ENCODE peak calls at places on chromosomes 1 and 21, in six cellular contexts. K, S, T, M, R and Y are unnamed samples.
A peak's percentile ranks its signal among the peaks of the same experiment; 100 is the strongest.

GRCh38 chr21:29114765-29115164 is 15.7 kb upstream of the MAP3K7CL start:
- DNase-seq in K (no peak), S (peak; percentile 24), T (no peak), M (no peak), R (no peak), Y (no peak)

GRCh38 chr1:107572674-107573205 is 392.2 kb downstream of the VAV3 start:
- DNase-seq in K (no peak), S (no peak), T (no peak), M (no peak), R (no peak), Y (no peak)

GRCh38 chr21:44761011-44761729 is 40.5 kb downstream of the UBE2G2 start:
- DNase-seq in K (peak; percentile 37), S (peak; percentile 53), T (no peak), M (peak; percentile 68), R (no peak), Y (peak; percentile 63)

GRCh38 chr1:71785470-71785869 is 496.9 kb downstream of the NEGR1 start:
- DNase-seq in K (no peak), S (no peak), T (no peak), M (no peak), R (no peak), Y (no peak)

GRCh38 chr1:112513112-112513870 is 4.5 kb downstream of the WNT2B start:
- DNase-seq in K (no peak), S (no peak), T (no peak), M (no peak), R (no peak), Y (no peak)

GRCh38 chr1:223233410-223234163 is 90.5 kb upstream of the TLR5 start:
- DNase-seq in K (peak; percentile 39), S (no peak), T (no peak), M (peak; percentile 54), R (no peak), Y (no peak)

GRCh38 chr1:10696977-10697376 is 99.5 kb downstream of the CASZ1 start:
- DNase-seq in K (peak; percentile 43), S (no peak), T (no peak), M (no peak), R (no peak), Y (no peak)

GRCh38 chr21:44748621-44749020 is 37.2 kb upstream of the TSPEAR start:
- DNase-seq in K (no peak), S (no peak), T (no peak), M (no peak), R (no peak), Y (no peak)

GRCh38 chr1:197924516-197925123 is 7.4 kb downstream of the LHX9 start:
- DNase-seq in K (peak; percentile 40), S (peak; percentile 72), T (peak; percentile 55), M (no peak), R (no peak), Y (no peak)

GRCh38 chr1:21539933-21540332 is 30.7 kb downstream of the ALPL start:
- DNase-seq in K (peak; percentile 19), S (peak; percentile 63), T (no peak), M (no peak), R (no peak), Y (no peak)

GRCh38 chr1:119093721-119094120 is 46.7 kb downstream of the WARS2 start:
- DNase-seq in K (no peak), S (no peak), T (no peak), M (no peak), R (no peak), Y (no peak)

GRCh38 chr1:201140235-201140940 is 13.4 kb upstream of the ASCL5 start:
- DNase-seq in K (no peak), S (peak; percentile 33), T (no peak), M (no peak), R (no peak), Y (no peak)

GRCh38 chr1:52098139-52098871 is 42.2 kb downstream of the BTF3L4 start:
- DNase-seq in K (no peak), S (peak; percentile 87), T (no peak), M (no peak), R (no peak), Y (no peak)

GRCh38 chr1:51990478-51990965 is at the start of gene RAB3B:
- DNase-seq in K (peak; percentile 87), S (peak; percentile 93), T (no peak), M (peak; percentile 92), R (peak; percentile 52), Y (peak; percentile 92)

GRCh38 chr1:161835963-161836362 is 69.8 kb downstream of the ATF6 start:
- DNase-seq in K (no peak), S (no peak), T (no peak), M (no peak), R (no peak), Y (no peak)

GRCh38 chr1:227542153-227543120 is 20.9 kb upstream of the ZNF678 start:
- DNase-seq in K (peak; percentile 92), S (peak; percentile 90), T (peak; percentile 55), M (peak; percentile 94), R (peak; percentile 83), Y (peak; percentile 96)

GRCh38 chr1:1625824-1626206 is 6.2 kb upstream of the MMP23B start:
- DNase-seq in K (no peak), S (no peak), T (no peak), M (no peak), R (no peak), Y (no peak)

GRCh38 chr1:240539700-240540414 is 72.1 kb downstream of the GREM2 start:
- DNase-seq in K (no peak), S (no peak), T (no peak), M (no peak), R (no peak), Y (no peak)

GRCh38 chr1:38028105-38028591 is 15.6 kb downstream of the UTP11 start:
- DNase-seq in K (peak; percentile 89), S (no peak), T (no peak), M (no peak), R (no peak), Y (peak; percentile 87)

GRCh38 chr1:213982814-213983588 is 4.8 kb upstream of the PROX1 start:
- DNase-seq in K (no peak), S (peak; percentile 89), T (no peak), M (no peak), R (no peak), Y (no peak)

GRCh38 chr1:45493116-45493697 is 2.2 kb upstream of the TESK2 start:
- DNase-seq in K (peak; percentile 59), S (peak; percentile 66), T (peak; percentile 36), M (no peak), R (peak; percentile 34), Y (peak; percentile 78)

GRCh38 chr21:29230541-29231275 is 68.0 kb upstream of the BACH1 start:
- DNase-seq in K (no peak), S (no peak), T (no peak), M (no peak), R (no peak), Y (no peak)

GRCh38 chr1:68814067-68814466 is 317.2 kb upstream of the DEPDC1 start:
- DNase-seq in K (no peak), S (no peak), T (no peak), M (no peak), R (no peak), Y (no peak)

GRCh38 chr1:172125250-172125649 is 284.0 kb downstream of the DNM3 start:
- DNase-seq in K (no peak), S (no peak), T (no peak), M (no peak), R (no peak), Y (no peak)

GRCh38 chr1:3069491-3070303 is 694 bp downstream of the PRDM16 start:
- DNase-seq in K (peak; percentile 19), S (peak; percentile 88), T (peak; percentile 11), M (no peak), R (no peak), Y (no peak)

GRCh38 chr1:50109647-50110075 is 941 bp downstream of the ELAVL4 start:
- DNase-seq in K (no peak), S (no peak), T (no peak), M (no peak), R (no peak), Y (no peak)

GRCh38 chr1:59237905-59238304 is 59.0 kb upstream of the FGGY start:
- DNase-seq in K (no peak), S (no peak), T (no peak), M (no peak), R (no peak), Y (no peak)

GRCh38 chr1:76084685-76085084 is 10.1 kb downstream of the ST6GALNAC3 start:
- DNase-seq in K (no peak), S (no peak), T (no peak), M (no peak), R (no peak), Y (no peak)

GRCh38 chr1:98277111-98277510 is 356.3 kb upstream of the DPYD start:
- DNase-seq in K (no peak), S (no peak), T (no peak), M (no peak), R (no peak), Y (no peak)

GRCh38 chr1:98251497-98251896 is 330.7 kb upstream of the DPYD start:
- DNase-seq in K (no peak), S (no peak), T (no peak), M (no peak), R (no peak), Y (no peak)

GRCh38 chr1:94927405-94928175 is 680 bp upstream of the CNN3 start:
- DNase-seq in K (no peak), S (peak; percentile 83), T (no peak), M (no peak), R (no peak), Y (no peak)

GRCh38 chr1:166924829-166925541 is 48.9 kb upstream of the TADA1 start:
- DNase-seq in K (no peak), S (no peak), T (no peak), M (no peak), R (no peak), Y (no peak)

GRCh38 chr1:28091043-28091781 is 2.8 kb upstream of the EYA3 start:
- DNase-seq in K (peak; percentile 88), S (peak; percentile 67), T (peak; percentile 31), M (no peak), R (peak; percentile 69), Y (peak; percentile 91)

GRCh38 chr1:42674682-42675081 is 7.5 kb upstream of the YBX1 start:
- DNase-seq in K (no peak), S (no peak), T (no peak), M (no peak), R (no peak), Y (no peak)